ENCODE peak calls at places on chromosome 1, in nine cellular contexts. P is sigmoid colon, R is IMR-90, T is pancreas, N is uterus, Y is endothelial cell of umbilical vein, X is body of pancreas, Z is tibial nerve, V is endodermal cell. H is an unnamed sample. For H3K36me3, the result is how much of the 10 kb centered on the place peaks cover.

GRCh38 chr1:53249706-53250105 is 11.4 kb upstream of the MAGOH start:
- DNase-seq in P (no peak), R (no peak), T (peak), N (no peak), Y (no peak), X (no peak), Z (no peak), V (no peak), H (no peak)

GRCh38 chr1:63318255-63319068 is 3.9 kb upstream of the FOXD3 start:
- DNase-seq in P (no peak), R (no peak), T (no peak), N (no peak), Y (no peak), X (no peak), Z (no peak), V (peak), H (no peak)

GRCh38 chr1:161324020-161324419 is 9.8 kb downstream of the SDHC start:
- DNase-seq in P (no peak), R (no peak), T (no peak), N (no peak), Y (no peak), X (no peak), Z (no peak), V (no peak), H (no peak)

GRCh38 chr1:247402099-247402706 is 13.8 kb upstream of the NLRP3 start:
- DNase-seq in P (no peak), R (no peak), T (no peak), N (no peak), Y (no peak), X (no peak), Z (no peak), V (no peak), H (no peak)

GRCh38 chr1:165717918-165718515 is 19.7 kb upstream of the ALDH9A1 start:
- DNase-seq in P (no peak), R (peak), T (peak), N (no peak), Y (peak), X (peak), Z (no peak), V (peak), H (no peak)

GRCh38 chr1:220880726-220881506 is 1.7 kb downstream of the HLX start:
- DNase-seq in P (peak), R (peak), T (peak), N (peak), Y (no peak), X (peak), Z (no peak), V (peak), H (peak)

GRCh38 chr1:231931146-231931545 is 304.6 kb downstream of the DISC1 start:
- DNase-seq in P (no peak), R (no peak), T (no peak), N (no peak), Y (no peak), X (no peak), Z (no peak), V (no peak), H (no peak)

GRCh38 chr1:221078260-221078965 is 199.2 kb downstream of the HLX start:
- DNase-seq in P (no peak), R (peak), T (no peak), N (no peak), Y (no peak), X (no peak), Z (no peak), V (no peak), H (no peak)

DNA sequence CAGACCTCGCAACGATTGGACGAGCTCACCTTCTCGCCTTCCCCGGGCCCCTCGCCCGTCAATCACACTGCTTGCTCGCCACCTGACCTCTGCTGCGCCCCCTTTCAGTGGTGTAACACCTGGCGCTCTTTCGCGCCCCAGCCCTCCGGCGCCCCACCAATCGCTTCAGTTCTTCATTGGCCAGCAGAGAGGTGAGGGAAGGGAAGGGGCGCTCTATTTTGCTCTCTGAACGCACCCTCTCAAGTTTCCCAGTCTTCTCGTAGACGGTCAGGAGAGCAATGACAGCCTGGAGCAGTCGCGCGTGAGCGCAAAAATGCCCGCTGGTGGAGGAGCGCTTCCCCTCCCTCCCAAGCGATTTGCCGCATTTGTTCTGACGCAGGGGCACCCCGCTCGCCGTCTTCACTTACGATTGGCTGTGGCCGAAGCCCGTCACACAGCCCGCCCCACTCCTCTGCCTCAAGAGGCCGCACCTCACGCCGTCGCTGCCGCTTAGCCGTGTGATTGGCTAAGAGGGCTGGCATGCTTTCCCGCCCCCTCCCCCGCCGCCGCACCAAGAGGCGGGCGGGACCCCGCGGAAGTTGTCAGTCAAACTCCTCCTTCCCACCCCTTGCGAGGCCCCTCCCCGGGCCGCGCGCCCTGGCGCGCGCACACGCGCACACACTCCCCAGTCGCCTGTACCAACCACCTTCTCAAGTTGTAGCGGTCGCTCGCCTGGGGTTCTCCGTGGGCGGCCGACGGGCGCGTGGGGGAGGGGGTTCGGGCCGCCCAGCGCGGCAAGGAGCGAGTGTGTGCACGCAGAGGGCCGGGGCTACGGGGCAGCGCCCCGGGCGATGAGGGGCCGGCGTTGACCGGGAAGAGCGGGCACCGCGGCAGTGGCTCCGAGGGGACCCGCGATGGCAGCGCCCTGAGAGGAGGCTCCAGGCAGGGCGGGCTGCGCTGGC is at the start of gene PPP2R5A:
- DNase-seq in P (peak), R (peak), T (peak), N (peak), Y (peak), X (peak), Z (peak), V (peak), H (peak)
- TF ChIP-seq CTCF in P (peak), R (peak), T (no peak), N (peak), Y (no peak), X (no peak), Z (peak), V (peak), H (peak)

DNA sequence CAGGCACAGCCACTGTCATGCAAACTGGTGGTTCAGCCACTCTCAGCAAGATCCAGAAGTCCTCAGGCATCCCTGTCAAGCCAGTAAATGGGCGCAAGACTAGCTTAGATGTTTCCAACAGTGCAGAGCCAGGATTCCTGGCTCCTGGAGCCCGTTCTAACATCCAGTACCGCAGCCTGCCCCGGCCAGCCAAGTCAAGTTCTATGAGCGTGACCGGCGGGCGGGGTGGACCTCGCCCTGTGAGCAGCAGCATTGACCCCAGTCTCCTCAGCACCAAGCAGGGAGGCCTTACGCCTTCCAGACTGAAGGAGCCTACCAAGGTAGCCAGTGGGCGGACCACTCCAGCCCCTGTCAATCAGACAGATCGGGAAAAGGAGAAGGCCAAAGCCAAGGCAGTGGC is 46.6 kb upstream of the IPO9 start:
- DNase-seq in P (no peak), R (no peak), T (no peak), N (no peak), Y (no peak), X (no peak), Z (no peak), V (no peak), H (no peak)
- H3K36me3 ChIP-seq in P (under half), R (under half), T (under half), N (under half), Y (under half), X (under half), Z (half or more), V (under half), H (half or more)

GRCh38 chr1:113542221-113542701 is 151.9 kb downstream of the MAGI3 start:
- DNase-seq in P (no peak), R (peak), T (no peak), N (no peak), Y (peak), X (no peak), Z (no peak), V (no peak), H (no peak)
- H3K27ac ChIP-seq in P (peak), R (no peak), T (no peak), N (no peak), Y (no peak), X (no peak), Z (no peak), V (no peak), H (no peak)

GRCh38 chr1:26500488-26501175 is 28.4 kb downstream of the HMGN2 start:
- DNase-seq in P (peak), R (peak), T (peak), N (peak), Y (peak), X (peak), Z (peak), V (peak), H (peak)
- TF ChIP-seq CTCF in P (no peak), R (no peak), T (no peak), N (no peak), Y (no peak), X (no peak), Z (no peak), V (peak), H (no peak)

DNA sequence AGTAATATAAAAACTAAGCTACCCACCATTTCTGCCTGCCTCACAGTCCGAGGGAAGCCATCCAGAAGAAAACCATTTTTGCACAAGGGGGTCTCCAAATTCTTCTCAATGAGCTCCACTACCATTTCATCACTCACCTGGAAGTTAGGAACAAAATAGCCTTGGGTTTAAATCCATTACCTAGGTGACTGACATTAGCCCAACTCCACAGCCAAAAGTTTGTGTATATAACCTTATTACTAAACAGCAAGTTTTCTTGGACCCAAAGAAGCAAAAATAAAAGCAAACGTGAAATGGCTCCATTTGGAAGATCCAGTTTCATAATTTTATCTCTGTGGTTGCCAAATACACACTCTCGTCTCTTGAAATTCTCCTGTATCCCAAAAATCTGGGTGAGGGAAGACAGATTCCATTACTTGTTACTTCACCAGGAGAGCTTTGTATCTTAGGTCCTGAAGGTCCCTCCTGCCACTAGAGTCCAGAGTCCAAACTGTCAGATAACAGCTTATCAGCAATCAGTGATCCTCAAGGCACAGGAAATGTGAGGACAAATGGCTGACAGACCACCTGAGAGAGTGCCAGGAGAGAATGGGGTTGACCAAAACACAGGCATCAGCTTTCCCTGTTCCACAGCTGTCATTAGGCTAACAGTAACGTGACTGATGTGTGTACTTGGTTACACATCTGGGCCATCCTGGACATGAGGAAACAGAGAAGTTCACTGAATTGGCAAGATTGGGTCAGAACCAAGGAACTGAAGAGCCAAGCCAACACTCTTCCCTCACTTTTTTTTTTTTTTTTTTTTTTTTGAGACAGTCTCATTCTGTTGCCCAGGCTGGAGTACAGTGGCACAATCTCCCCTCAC is 14.9 kb downstream of the AK2 start:
- DNase-seq in P (no peak), R (no peak), T (no peak), N (no peak), Y (no peak), X (no peak), Z (no peak), V (no peak), H (no peak)
- H3K36me3 ChIP-seq in P (under half), R (under half), T (under half), N (under half), Y (under half), X (under half), Z (half or more), V (half or more), H (half or more)

GRCh38 chr1:109262231-109263010 is 13.1 kb downstream of the CELSR2 start:
- DNase-seq in P (no peak), R (no peak), T (no peak), N (no peak), Y (no peak), X (no peak), Z (no peak), V (no peak), H (peak)

GRCh38 chr1:109259674-109260557 is 10.6 kb downstream of the CELSR2 start:
- DNase-seq in P (no peak), R (no peak), T (no peak), N (no peak), Y (no peak), X (no peak), Z (no peak), V (no peak), H (no peak)

GRCh38 chr1:109261006-109261405 is 11.7 kb downstream of the CELSR2 start:
- DNase-seq in P (no peak), R (no peak), T (no peak), N (no peak), Y (no peak), X (no peak), Z (no peak), V (no peak), H (no peak)

GRCh38 chr1:109263234-109263596 is 13.9 kb downstream of the CELSR2 start:
- DNase-seq in P (no peak), R (no peak), T (no peak), N (no peak), Y (no peak), X (no peak), Z (no peak), V (no peak), H (peak)

DNA sequence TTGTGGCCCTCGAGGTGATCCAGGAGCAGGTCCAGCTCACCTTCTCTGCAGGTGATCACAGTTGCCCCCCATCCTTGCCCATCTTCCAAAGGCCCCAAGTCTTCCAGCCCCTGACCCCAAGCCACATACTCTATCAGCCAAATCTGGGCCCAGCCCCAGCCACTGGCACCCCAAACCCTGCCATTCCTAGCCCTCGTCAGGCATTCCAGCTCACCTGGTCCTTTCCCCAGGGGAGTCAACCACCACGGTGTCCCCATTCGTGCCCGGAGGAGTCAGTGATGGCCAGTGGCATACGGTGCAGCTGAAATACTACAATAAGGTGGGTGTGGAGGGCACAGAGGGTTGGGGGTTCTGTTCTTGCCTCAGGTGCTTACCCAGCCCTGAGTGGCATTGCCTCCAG is 12.2 kb downstream of the CELSR2 start:
- DNase-seq in P (no peak), R (no peak), T (no peak), N (no peak), Y (no peak), X (no peak), Z (no peak), V (no peak), H (peak)
- H3K27ac ChIP-seq in P (no peak), R (no peak), T (no peak), N (no peak), Y (no peak), X (no peak), Z (no peak), V (no peak), H (no peak)

DNA sequence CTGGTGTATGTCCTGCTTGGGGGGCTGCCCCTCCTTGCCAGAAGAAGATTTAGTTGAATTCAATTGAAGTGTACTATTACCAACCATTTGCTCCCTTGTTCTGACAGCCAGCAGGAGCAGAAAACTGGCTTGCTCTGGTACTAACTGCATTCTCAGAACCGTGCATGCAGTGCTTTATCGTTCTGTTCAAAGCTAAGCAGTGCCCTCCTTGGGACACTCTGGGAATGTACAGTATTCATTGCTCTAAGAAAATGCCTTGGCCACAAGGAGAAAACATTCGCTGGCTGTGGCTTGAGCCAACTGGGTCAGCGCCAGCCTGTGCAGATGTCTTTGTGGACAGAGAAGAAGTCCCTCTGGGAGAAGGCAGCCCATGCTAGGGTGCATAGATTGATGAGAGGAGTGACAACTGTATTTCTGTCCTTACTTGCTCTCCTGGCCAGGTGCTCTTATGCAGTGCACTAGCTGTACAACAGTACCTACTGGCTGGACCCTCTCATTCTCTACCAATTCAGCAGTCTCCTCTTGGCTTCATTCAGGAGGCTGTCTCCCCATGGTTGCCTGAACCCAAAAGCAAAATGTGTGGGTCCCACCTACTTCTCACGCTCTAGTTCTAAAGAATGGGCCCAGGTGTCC is 61.5 kb upstream of the DIRAS3 start:
- DNase-seq in P (peak), R (peak), T (peak), N (peak), Y (peak), X (peak), Z (peak), V (peak), H (peak)
- TF ChIP-seq CTCF in P (peak), R (peak), T (no peak), N (peak), Y (peak), X (peak), Z (peak), V (peak), H (no peak)

GRCh38 chr1:167790117-167790516 is 68.3 kb downstream of the MPZL1 start:
- DNase-seq in P (no peak), R (no peak), T (no peak), N (no peak), Y (no peak), X (no peak), Z (no peak), V (no peak), H (no peak)

GRCh38 chr1:167782946-167783345 is 61.2 kb downstream of the MPZL1 start:
- DNase-seq in P (no peak), R (no peak), T (no peak), N (no peak), Y (no peak), X (no peak), Z (no peak), V (no peak), H (no peak)

GRCh38 chr1:167789501-167789900 is 67.7 kb downstream of the MPZL1 start:
- DNase-seq in P (no peak), R (peak), T (no peak), N (no peak), Y (no peak), X (no peak), Z (no peak), V (no peak), H (no peak)

GRCh38 chr1:167784876-167785550 is 63.2 kb downstream of the MPZL1 start:
- DNase-seq in P (no peak), R (peak), T (no peak), N (no peak), Y (no peak), X (no peak), Z (no peak), V (no peak), H (no peak)

GRCh38 chr1:167786502-167786901 is 64.7 kb downstream of the MPZL1 start:
- DNase-seq in P (no peak), R (no peak), T (no peak), N (no peak), Y (no peak), X (no peak), Z (no peak), V (no peak), H (no peak)
- H3K36me3 ChIP-seq in P (under half), R (under half), T (under half), N (under half), Y (under half), X (under half), Z (under half), V (half or more), H (under half)

DNA sequence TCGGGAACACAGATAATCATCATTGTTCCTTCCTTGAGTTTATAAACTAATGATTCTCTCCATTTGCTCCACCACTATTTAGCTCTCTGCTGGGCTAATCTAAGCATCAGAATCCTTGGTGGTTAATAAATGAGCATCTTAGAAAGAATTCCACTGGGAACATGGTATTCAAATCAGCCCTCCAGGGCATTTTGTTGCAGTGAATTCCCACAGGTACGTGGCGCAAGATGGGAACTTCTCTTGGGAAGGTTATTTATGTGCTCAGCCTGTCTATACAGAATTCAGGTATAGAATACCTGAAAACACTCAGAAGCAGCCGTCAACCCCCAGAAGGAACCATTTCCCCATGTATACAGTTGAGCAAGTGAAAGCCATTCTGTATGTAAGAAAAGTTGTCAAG is 131.5 kb downstream of the NTNG1 start:
- DNase-seq in P (no peak), R (no peak), T (no peak), N (no peak), Y (no peak), X (no peak), Z (no peak), V (no peak), H (no peak)
- H3K27ac ChIP-seq in P (no peak), R (no peak), T (no peak), N (no peak), Y (no peak), X (no peak), Z (no peak), V (no peak), H (no peak)

H was measured in left lung.